ENCODE peak calls at places on chromosomes 13 and 19, in eight cellular contexts. T is stimulated activated CD8-positive, alpha-beta memory T cell treated with anti-CD3 and anti-CD28 coated beads, Interleukin-7, amount 100 ng/mL, for 48 hours; H is activated CD8-positive, alpha-beta memory T cell treated with anti-CD3 and anti-CD28 coated beads for 1 hour; G is T-cell; Y is AG04450; N is stomach; V is activated T-cell treated with anti-CD3 and anti-CD28 coated beads for 1 hour; C is NCI-H226. A is an unnamed sample.

GRCh38 chr13:77729502-77730221 is 32.2 kb downstream of the SLAIN1 start:
- DNase-seq in Y (no peak), T (peak), H (no peak), V (no peak), C (no peak), G (no peak), N (no peak), A (no peak)

GRCh38 chr13:92573467-92574057 is 653.0 kb upstream of the GPC6 start:
- DNase-seq in H (no peak), Y (no peak), C (no peak), N (no peak), V (no peak), T (no peak), G (no peak), A (no peak)

GRCh38 chr19:28420731-28421550 is 792.0 kb downstream of the UQCRFS1 start:
- DNase-seq in Y (no peak), T (no peak), H (no peak), C (peak), G (no peak), N (no peak), V (no peak), A (no peak)

GRCh38 chr19:54873990-54874389 is at the start of gene FCAR:
- DNase-seq in V (no peak), H (no peak), G (no peak), C (no peak), T (no peak), N (no peak), Y (no peak), A (no peak)

GRCh38 chr13:60755380-60756163 is 358.6 kb downstream of the TDRD3 start:
- DNase-seq in G (no peak), V (no peak), T (no peak), N (no peak), H (no peak), Y (no peak), C (peak), A (no peak)

GRCh38 chr19:46015961-46016425 is 6.9 kb downstream of the PGLYRP1 start:
- DNase-seq in T (peak), N (no peak), G (peak), V (peak), C (no peak), H (peak), Y (no peak), A (no peak)

GRCh38 chr19:40461669-40462221 is 3.8 kb downstream of the BLVRB start:
- DNase-seq in T (no peak), Y (no peak), G (no peak), C (no peak), V (no peak), H (no peak), N (no peak), A (peak)

GRCh38 chr19:4297901-4298771 is 4.1 kb downstream of the TMIGD2 start:
- DNase-seq in G (no peak), V (no peak), T (peak), Y (no peak), C (no peak), H (no peak), N (no peak), A (no peak)

GRCh38 chr19:33558846-33559245 is 37.3 kb upstream of the PEPD start:
- DNase-seq in C (no peak), V (no peak), H (no peak), N (no peak), G (no peak), T (no peak), Y (no peak), A (no peak)

GRCh38 chr13:48730971-48731658 is 77.4 kb downstream of the CYSLTR2 start:
- DNase-seq in G (no peak), Y (no peak), C (no peak), H (no peak), N (no peak), T (no peak), V (no peak), A (no peak)

GRCh38 chr19:5588906-5589676 is 21.3 kb upstream of the TINCR start:
- DNase-seq in C (no peak), H (no peak), N (no peak), V (no peak), Y (no peak), G (no peak), T (no peak), A (no peak)

GRCh38 chr13:39895254-39895653 is 239.8 kb downstream of the COG6 start:
- DNase-seq in G (no peak), N (no peak), V (no peak), H (no peak), T (no peak), Y (no peak), C (no peak), A (no peak)

GRCh38 chr13:106205871-106206270 is 329.6 kb downstream of the EFNB2 start:
- DNase-seq in T (no peak), H (no peak), V (no peak), N (no peak), Y (no peak), G (no peak), C (no peak), A (no peak)

GRCh38 chr13:39485314-39485700 is 117.7 kb downstream of the LHFPL6 start:
- DNase-seq in Y (no peak), H (no peak), G (no peak), C (no peak), T (no peak), V (no peak), N (no peak), A (no peak)

GRCh38 chr13:79581870-79582315 is 100.9 kb downstream of the NDFIP2 start:
- DNase-seq in G (no peak), C (no peak), Y (no peak), N (no peak), V (no peak), T (no peak), H (no peak), A (no peak)

GRCh38 chr13:75326173-75327131 is 155.5 kb downstream of the TBC1D4 start:
- DNase-seq in C (peak), N (no peak), Y (no peak), V (peak), H (peak), G (peak), T (peak), A (no peak)

GRCh38 chr19:6753178-6754031 is 13.8 kb downstream of the SH2D3A start:
- DNase-seq in H (peak), Y (no peak), G (peak), N (peak), T (peak), C (peak), V (peak), A (peak)

GRCh38 chr13:59247166-59247565 is 916.6 kb downstream of the DIAPH3 start:
- DNase-seq in T (no peak), V (no peak), Y (no peak), N (peak), C (no peak), H (no peak), G (no peak), A (peak)

GRCh38 chr19:11964496-11964857 is 363 bp upstream of the ZNF763 start:
- DNase-seq in N (no peak), T (no peak), V (no peak), Y (no peak), C (no peak), G (no peak), H (no peak), A (no peak)